ENCODE peak calls at places on chromosomes 11 and 22, in eight cellular contexts. H is upper lobe of left lung, Y is HCT116, B is K562, C is HepG2, N is Panc1, Q is GM23338, E is GM12878. Z is an unnamed sample. For H3K36me3, the result is how much of the 10 kb centered on the place peaks cover.

GRCh38 chr22:19524170-19525115 is at the start of gene CLDN5:
- ATAC-seq in B (no peak), E (peak), N (no peak), Q (peak), C (no peak), Y (no peak), H (peak), Z (peak)

GRCh38 chr11:14075679-14076078 is 113.2 kb downstream of the SPON1 start:
- ATAC-seq in Y (no peak), E (no peak), C (no peak), B (no peak), H (no peak), Q (no peak), N (no peak), Z (no peak)

GRCh38 chr11:12968101-12968500 is 41.0 kb upstream of the RASSF10 start:
- ATAC-seq in N (no peak), C (no peak), E (no peak), H (no peak), Y (no peak), Q (no peak), B (no peak), Z (no peak)

GRCh38 chr11:83054001-83054400 is 17.7 kb downstream of the RAB30 start:
- ATAC-seq in E (peak), Q (no peak), C (no peak), B (peak), N (no peak), H (no peak), Y (no peak), Z (no peak)

GRCh38 chr11:57637626-57638004 is 12.1 kb downstream of the YPEL4 start:
- ATAC-seq in Q (peak), N (no peak), B (no peak), Y (no peak), H (peak), E (no peak), C (no peak), Z (peak)

GRCh38 chr11:68617925-68618809 is 66.2 kb upstream of the GAL start:
- ATAC-seq in Q (peak), N (peak), C (peak), E (no peak), Y (peak), H (no peak), B (no peak), Z (no peak)

GRCh38 chr11:3907590-3907989 is 52.1 kb downstream of the STIM1 start:
- ATAC-seq in H (no peak), B (no peak), E (peak), N (no peak), Y (no peak), Q (no peak), C (no peak), Z (no peak)

GRCh38 chr11:95575517-95575916 is 214.1 kb downstream of the FAM76B start:
- ATAC-seq in Q (no peak), B (no peak), H (no peak), N (no peak), E (no peak), C (no peak), Y (no peak), Z (no peak)

GRCh38 chr11:14672635-14673034 is 29.0 kb downstream of the PDE3B start:
- ATAC-seq in B (no peak), C (no peak), Y (no peak), N (no peak), H (no peak), Q (no peak), E (no peak), Z (no peak)

GRCh38 chr11:36578458-36578857 is 10.7 kb downstream of the RAG1 start:
- ATAC-seq in C (no peak), B (no peak), Y (no peak), H (no peak), E (no peak), Q (no peak), N (no peak), Z (no peak)

GRCh38 chr11:32659672-32660071 is 76.0 kb downstream of the EIF3M start:
- ATAC-seq in Q (no peak), Y (peak), B (peak), E (peak), C (no peak), N (no peak), H (no peak), Z (no peak)

GRCh38 chr22:18103527-18104269 is 6.9 kb upstream of the TUBA8 start:
- ATAC-seq in Q (no peak), H (no peak), N (no peak), E (peak), Y (no peak), B (no peak), C (no peak), Z (no peak)

GRCh38 chr11:131864205-131864604 is 493.8 kb downstream of the NTM start:
- ATAC-seq in H (no peak), Q (peak), C (no peak), B (no peak), N (no peak), E (no peak), Y (no peak), Z (no peak)

GRCh38 chr11:1005913-1006312 is 30.6 kb downstream of the MUC6 start:
- ATAC-seq in B (no peak), N (no peak), E (no peak), H (peak), Y (no peak), Q (no peak), C (no peak), Z (no peak)

GRCh38 chr11:1928038-1928890 is 8.8 kb downstream of the TNNT3 start:
- ATAC-seq in N (peak), B (no peak), Y (no peak), Q (no peak), C (peak), E (no peak), H (peak), Z (no peak)

GRCh38 chr22:31184015-31184414 is 24.0 kb downstream of the RNF185 start:
- ATAC-seq in C (no peak), B (no peak), H (no peak), Q (no peak), N (no peak), Y (no peak), E (no peak), Z (no peak)

GRCh38 chr11:86660011-86660595 is 12.3 kb downstream of the ME3 start:
- ATAC-seq in Y (no peak), H (peak), C (no peak), E (no peak), B (no peak), N (peak), Q (no peak), Z (no peak)

GRCh38 chr11:107707807-107708206 is 4.0 kb downstream of the SLN start:
- ATAC-seq in Q (peak), H (no peak), C (no peak), Y (no peak), B (no peak), E (no peak), N (no peak), Z (no peak)

GRCh38 chr11:43920598-43921419 is 21.6 kb upstream of the C11orf96 start:
- ATAC-seq in Y (peak), H (peak), N (peak), Q (no peak), C (peak), E (peak), B (peak), Z (peak)

GRCh38 chr11:57214087-57214395 is 23.0 kb downstream of the APLNR start:
- ATAC-seq in Q (no peak), Y (no peak), C (no peak), E (no peak), N (no peak), H (peak), B (no peak), Z (no peak)

GRCh38 chr22:37043214-37043827 is 8.2 kb upstream of the KCTD17 start:
- ATAC-seq in E (no peak), Q (no peak), N (peak), B (no peak), H (no peak), C (no peak), Y (peak), Z (no peak)

GRCh38 chr22:50216684-50217520 is 16.1 kb downstream of the SELENOO start:
- ATAC-seq in H (no peak), C (no peak), Q (no peak), E (no peak), Y (no peak), B (no peak), N (no peak), Z (no peak)

GRCh38 chr22:45212306-45212709 is 28.4 kb downstream of the KIAA0930 start:
- ATAC-seq in Q (peak), C (no peak), N (peak), H (peak), Y (no peak), B (peak), E (no peak), Z (peak)
- TF ChIP-seq POLR2AphosphoS5 in Q (no peak), C (no peak), N (no peak), H (no peak), Y (no peak), B (no peak), E (no peak), Z (peak)

GRCh38 chr11:64918056-64918455 is 1.0 kb upstream of the ATG2A start:
- ATAC-seq in Y (no peak), N (no peak), H (no peak), Q (no peak), C (no peak), B (peak), E (peak), Z (no peak)
- TF ChIP-seq CTCF in Y (peak), N (no peak), H (no peak), Q (peak), C (peak), B (peak), E (peak), Z (no peak)

GRCh38 chr11:70335511-70335910 is 62.8 kb upstream of the CTTN start:
- ATAC-seq in H (no peak), N (no peak), C (no peak), Q (no peak), E (no peak), B (peak), Y (no peak), Z (no peak)

GRCh38 chr11:70343631-70344030 is 54.7 kb upstream of the CTTN start:
- ATAC-seq in Y (no peak), Q (no peak), N (no peak), C (no peak), H (no peak), E (no peak), B (no peak), Z (no peak)

GRCh38 chr11:70341881-70342429 is 56.4 kb upstream of the CTTN start:
- ATAC-seq in B (no peak), Q (peak), H (no peak), E (no peak), C (peak), N (peak), Y (no peak), Z (no peak)

GRCh38 chr11:70338594-70338993 is 59.7 kb upstream of the CTTN start:
- ATAC-seq in H (no peak), B (no peak), Y (no peak), Q (no peak), C (no peak), N (no peak), E (no peak), Z (no peak)

DNA sequence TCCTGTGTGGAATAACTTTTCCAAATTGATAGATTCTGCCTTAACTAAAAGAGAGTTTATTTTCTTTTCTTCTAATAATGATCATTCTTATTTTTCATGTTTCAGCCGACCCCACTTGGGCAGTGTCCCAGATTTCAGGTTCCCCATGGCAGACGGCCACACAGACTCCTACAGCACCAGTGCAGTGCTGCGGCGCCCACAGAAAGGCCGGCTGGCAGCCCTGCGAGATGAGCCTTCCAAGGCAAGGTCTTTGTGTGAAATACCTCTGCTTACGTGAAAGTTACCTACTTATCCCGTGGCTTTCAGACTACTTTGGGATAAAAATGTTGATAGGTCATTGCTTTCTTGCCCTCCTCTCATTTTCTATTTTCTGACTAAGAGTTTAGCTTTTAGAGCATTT is 59.3 kb upstream of the CTTN start:
- ATAC-seq in H (no peak), Q (no peak), B (no peak), N (no peak), Y (no peak), E (no peak), C (no peak), Z (no peak)
- H3K36me3 ChIP-seq in H (half or more), Q (half or more), B (half or more), N (under half), Y (half or more), E (under half), C (half or more), Z (under half)

GRCh38 chr11:34356918-34357645 is 728 bp downstream of the ABTB2 start:
- ATAC-seq in B (no peak), N (peak), H (peak), E (peak), Y (no peak), Q (peak), C (peak), Z (peak)

GRCh38 chr11:34359548-34359891 is 1.7 kb upstream of the ABTB2 start:
- ATAC-seq in B (no peak), N (no peak), H (no peak), E (no peak), Q (no peak), Y (no peak), C (no peak), Z (no peak)

GRCh38 chr11:34358666-34359547 is 1.1 kb upstream of the ABTB2 start:
- ATAC-seq in Q (peak), C (peak), E (peak), H (peak), B (peak), N (peak), Y (peak), Z (peak)

GRCh38 chr11:34357646-34358257 is at the start of gene ABTB2:
- ATAC-seq in E (peak), C (peak), Y (peak), N (peak), Q (peak), B (peak), H (peak), Z (peak)

DNA sequence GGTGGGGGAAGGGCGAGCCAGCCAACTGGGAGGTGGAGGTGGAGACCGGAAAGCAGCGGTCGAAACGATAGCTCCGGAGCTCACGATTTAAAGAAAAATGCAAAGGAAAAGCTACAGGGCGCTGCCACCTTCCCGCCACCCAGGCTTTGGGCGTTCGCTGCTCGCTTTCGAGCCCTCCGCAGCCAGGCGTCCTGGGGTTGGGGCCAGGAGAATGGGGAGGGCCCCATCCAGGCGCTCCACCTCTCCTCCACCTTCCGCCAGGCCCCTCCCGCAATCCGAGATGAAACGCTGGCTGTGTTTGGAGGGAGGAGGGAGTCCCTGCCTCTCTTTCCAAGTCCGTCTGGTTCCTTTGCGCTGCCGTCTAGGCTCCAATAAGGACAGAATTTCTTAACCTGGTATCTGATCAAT is 452 bp upstream of the ABTB2 start:
- ATAC-seq in C (peak), H (peak), Q (peak), B (peak), E (peak), Y (peak), N (peak), Z (peak)
- TF ChIP-seq POLR2AphosphoS5 in C (no peak), H (no peak), Q (no peak), B (no peak), E (no peak), Y (no peak), N (peak), Z (no peak)

GRCh38 chr11:76552987-76553386 is 108.2 kb downstream of the EMSY start:
- ATAC-seq in E (no peak), H (no peak), Q (no peak), C (no peak), Y (no peak), N (no peak), B (no peak), Z (no peak)

GRCh38 chr11:76550781-76551180 is 106.0 kb downstream of the EMSY start:
- ATAC-seq in H (no peak), Q (no peak), N (no peak), E (no peak), Y (no peak), B (no peak), C (no peak), Z (no peak)

GRCh38 chr11:76553554-76554476 is 109.0 kb downstream of the EMSY start:
- ATAC-seq in N (no peak), C (no peak), Q (peak), B (no peak), H (no peak), E (no peak), Y (no peak), Z (no peak)

GRCh38 chr11:76554767-76555166 is 109.9 kb downstream of the EMSY start:
- ATAC-seq in H (no peak), B (peak), N (no peak), C (no peak), Y (no peak), E (no peak), Q (peak), Z (no peak)

DNA sequence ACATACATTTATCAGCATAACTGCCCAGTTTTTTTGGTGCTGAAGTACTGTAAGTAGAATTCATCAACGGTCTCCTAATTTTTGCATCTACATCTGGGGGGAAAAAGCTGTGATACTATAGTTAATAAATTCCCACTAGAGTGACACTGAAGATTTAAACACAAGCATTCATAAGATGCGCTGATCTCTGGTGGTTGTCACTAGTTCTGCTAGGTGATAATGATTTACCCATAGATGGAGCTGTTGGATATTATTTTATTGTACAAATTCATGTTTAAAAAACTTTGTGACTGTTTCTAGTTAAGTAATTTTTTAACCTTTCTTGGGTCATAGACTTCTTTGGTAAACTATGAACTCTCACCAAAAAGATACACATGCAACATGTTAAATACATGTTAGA is 106.6 kb downstream of the EMSY start:
- ATAC-seq in N (no peak), B (no peak), E (no peak), Q (no peak), C (no peak), H (no peak), Y (no peak), Z (no peak)
- TF ChIP-seq CTCF in N (no peak), B (peak), E (no peak), Q (no peak), C (no peak), H (no peak), Y (no peak), Z (peak)

DNA sequence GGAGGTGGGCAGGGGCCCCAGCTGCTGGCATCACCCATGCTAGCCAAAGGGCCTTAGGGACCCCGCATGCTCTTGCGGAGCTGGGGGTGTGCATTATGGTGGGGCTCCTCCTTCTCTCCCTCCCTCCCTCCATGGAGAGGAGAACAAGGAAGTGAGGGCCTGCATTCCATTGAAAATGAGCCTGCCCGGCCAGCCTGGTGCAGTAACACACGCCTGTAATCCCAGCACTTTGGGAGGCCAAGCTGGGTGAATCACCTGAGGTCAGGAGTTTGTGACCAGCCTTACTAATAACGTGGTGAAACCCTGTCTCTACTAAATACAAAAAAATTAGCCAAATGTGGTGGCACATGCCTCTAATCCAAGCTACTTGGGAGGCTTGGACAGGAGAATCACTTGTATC is 22.4 kb downstream of the SNAP29 start:
- ATAC-seq in C (no peak), H (no peak), E (no peak), N (no peak), B (no peak), Q (no peak), Y (no peak), Z (no peak)
- H3K36me3 ChIP-seq in C (under half), H (under half), E (under half), N (under half), B (half or more), Q (under half), Y (under half), Z (under half)

GRCh38 chr22:41178425-41178975 is 26.6 kb upstream of the L3MBTL2 start:
- ATAC-seq in H (no peak), B (no peak), N (no peak), Y (no peak), E (no peak), Q (no peak), C (no peak), Z (peak)

GRCh38 chr22:41177626-41178424 is 27.3 kb upstream of the L3MBTL2 start:
- ATAC-seq in B (no peak), N (no peak), H (no peak), C (peak), E (no peak), Y (no peak), Q (no peak), Z (peak)

GRCh38 chr22:41184679-41185078 is 20.4 kb upstream of the L3MBTL2 start:
- ATAC-seq in Y (no peak), N (no peak), H (no peak), B (no peak), Q (peak), E (no peak), C (no peak), Z (no peak)

GRCh38 chr22:41180926-41181325 is 24.2 kb upstream of the L3MBTL2 start:
- ATAC-seq in H (no peak), C (no peak), E (no peak), Q (no peak), Y (no peak), N (no peak), B (no peak), Z (no peak)

GRCh38 chr22:41181349-41182241 is 23.5 kb upstream of the L3MBTL2 start:
- ATAC-seq in Q (peak), H (peak), E (no peak), Y (peak), C (peak), B (peak), N (peak), Z (peak)
- TF ChIP-seq POLR2AphosphoS5 in Q (peak), H (no peak), E (no peak), Y (peak), C (peak), B (no peak), N (no peak), Z (no peak)

DNA sequence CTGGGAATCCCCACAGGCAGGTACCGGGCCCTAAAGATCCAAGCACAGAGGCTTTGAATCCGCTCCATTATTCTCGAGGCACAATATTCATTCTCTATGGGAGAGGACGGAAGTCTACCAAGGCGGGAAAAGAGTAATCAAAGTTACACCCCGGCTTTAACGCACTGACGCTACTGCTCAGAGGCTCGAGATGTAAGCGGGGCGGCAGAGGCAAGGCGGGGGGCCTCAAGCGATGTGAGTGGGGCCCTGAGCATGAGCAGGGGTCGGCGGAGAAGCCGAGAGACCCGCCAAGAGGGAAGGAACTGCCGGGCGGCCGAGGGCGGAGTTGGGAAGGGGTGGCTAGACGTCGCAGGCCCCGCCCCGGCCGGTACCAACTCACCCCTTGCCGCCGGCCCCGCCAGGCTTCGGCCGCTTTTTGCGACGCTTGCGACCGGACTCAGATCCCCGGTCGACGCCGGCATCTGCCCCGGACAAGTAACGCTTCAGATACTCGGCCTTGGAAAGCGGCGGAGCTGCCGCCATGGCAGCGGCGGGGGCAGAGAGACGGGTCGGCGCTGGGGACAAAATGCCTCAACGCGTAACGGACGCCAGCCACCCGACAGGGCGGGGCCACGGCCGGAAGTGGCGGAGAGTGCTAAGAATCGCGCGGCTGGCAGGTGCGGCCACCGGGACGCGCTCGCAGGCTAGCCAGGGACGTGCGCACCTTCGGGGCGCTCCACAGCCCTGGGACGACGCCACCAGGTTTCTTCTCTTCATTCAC is at the start of gene BUD13:
- ATAC-seq in Q (peak), E (peak), C (peak), Y (peak), N (peak), B (peak), H (peak), Z (peak)
- TF ChIP-seq CTCF in Q (no peak), E (no peak), C (peak), Y (no peak), N (no peak), B (no peak), H (no peak), Z (no peak)

Z was measured in gastroesophageal sphincter.